ENCODE peak calls at places on chromosome 9, in four cellular contexts. Z is Peyer's patch, Q is A549, N is heart left ventricle. S is an unnamed sample. For H3K4me1, the result is how much of the 10 kb centered on the place peaks cover.

GRCh38 chr9:131418143-131419028 is 24.5 kb downstream of the PRRC2B start:
- DNase-seq in Z (no peak), Q (no peak), N (peak), S (peak)

GRCh38 chr9:77906991-77907390 is 124.6 kb downstream of the GNAQ start:
- DNase-seq in Z (no peak), Q (no peak), N (no peak), S (no peak)

GRCh38 chr9:126146254-126147145 is 180.1 kb upstream of the MVB12B start:
- DNase-seq in Z (peak), Q (peak), N (no peak), S (no peak)

GRCh38 chr9:137389428-137389746 is 33.6 kb downstream of the EXD3 start:
- DNase-seq in Z (no peak), Q (no peak), N (no peak), S (no peak)

GRCh38 chr9:21549251-21549765 is 67.2 kb upstream of the IFNE start:
- DNase-seq in Z (no peak), Q (peak), N (no peak), S (no peak)

GRCh38 chr9:134666801-134667200 is 25.2 kb downstream of the COL5A1 start:
- DNase-seq in Z (no peak), Q (no peak), N (no peak), S (no peak)

GRCh38 chr9:84670106-84670800 is 724 bp downstream of the NTRK2 start:
- DNase-seq in Z (no peak), Q (no peak), N (peak), S (no peak)

GRCh38 chr9:23686896-23687295 is 139.1 kb downstream of the ELAVL2 start:
- DNase-seq in Z (no peak), Q (no peak), N (no peak), S (no peak)

GRCh38 chr9:110217656-110218099 is 9.7 kb upstream of the C9orf152 start:
- DNase-seq in Z (no peak), Q (peak), N (no peak), S (no peak)

GRCh38 chr9:94760646-94761045 is 34.1 kb downstream of the AOPEP start:
- DNase-seq in Z (no peak), Q (no peak), N (no peak), S (no peak)

GRCh38 chr9:23769307-23769935 is 56.6 kb downstream of the ELAVL2 start:
- DNase-seq in Z (no peak), Q (no peak), N (no peak), S (no peak)

GRCh38 chr9:107174441-107174840 is 108.6 kb upstream of the RAD23B start:
- DNase-seq in Z (no peak), Q (no peak), N (no peak), S (peak)

GRCh38 chr9:134693641-134694367 is 52.2 kb downstream of the COL5A1 start:
- DNase-seq in Z (no peak), Q (no peak), N (no peak), S (no peak)

GRCh38 chr9:129059796-129060785 is 20.8 kb upstream of the DOLPP1 start:
- DNase-seq in Z (no peak), Q (no peak), N (peak), S (no peak)

GRCh38 chr9:20205821-20206220 is 416.5 kb downstream of the MLLT3 start:
- DNase-seq in Z (no peak), Q (no peak), N (no peak), S (no peak)

GRCh38 chr9:84238652-84239051 is 101.9 kb downstream of the SLC28A3 start:
- DNase-seq in Z (no peak), Q (peak), N (no peak), S (no peak)

GRCh38 chr9:29668732-29669131 is 2095.5 kb upstream of the C9orf72 start:
- DNase-seq in Z (no peak), Q (no peak), N (no peak), S (no peak)

GRCh38 chr9:5389109-5389732 is 48.5 kb downstream of the PLGRKT start:
- DNase-seq in Z (no peak), Q (no peak), N (no peak), S (no peak)

GRCh38 chr9:37300620-37301368 is 121.7 kb upstream of the GRHPR start:
- DNase-seq in Z (no peak), Q (no peak), N (no peak), S (no peak)

GRCh38 chr9:130177898-130178805 is 5.9 kb downstream of the NCS1 start:
- DNase-seq in Z (no peak), Q (no peak), N (no peak), S (no peak)
- H3K4me1 ChIP-seq in Z (under half), Q (under half), N (under half), S (under half)

DNA sequence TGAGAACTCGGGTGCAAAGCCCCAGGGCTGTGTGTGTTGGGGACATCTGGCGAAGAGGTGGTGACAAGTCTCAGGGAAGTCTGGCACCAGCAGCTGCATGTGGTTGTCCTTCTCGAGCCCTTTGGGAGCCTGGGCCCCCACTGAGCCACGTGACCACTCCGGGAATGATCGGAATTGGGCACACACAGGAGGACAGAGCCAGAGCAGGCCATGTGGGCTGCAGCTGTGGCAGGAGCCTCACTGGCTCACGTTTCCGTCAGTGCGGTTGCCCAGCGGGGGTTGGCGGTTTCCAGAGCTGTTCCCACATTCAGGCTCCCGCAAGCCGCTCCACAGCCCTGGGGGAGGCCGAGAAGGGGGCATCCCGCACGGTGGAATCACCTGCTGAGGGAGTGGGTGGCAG is 6.8 kb upstream of the CEL start:
- DNase-seq in Z (no peak), Q (no peak), N (peak), S (peak)
- TF ChIP-seq POLR2A in Z (no peak), Q (no peak), N (no peak), S (no peak)

DNA sequence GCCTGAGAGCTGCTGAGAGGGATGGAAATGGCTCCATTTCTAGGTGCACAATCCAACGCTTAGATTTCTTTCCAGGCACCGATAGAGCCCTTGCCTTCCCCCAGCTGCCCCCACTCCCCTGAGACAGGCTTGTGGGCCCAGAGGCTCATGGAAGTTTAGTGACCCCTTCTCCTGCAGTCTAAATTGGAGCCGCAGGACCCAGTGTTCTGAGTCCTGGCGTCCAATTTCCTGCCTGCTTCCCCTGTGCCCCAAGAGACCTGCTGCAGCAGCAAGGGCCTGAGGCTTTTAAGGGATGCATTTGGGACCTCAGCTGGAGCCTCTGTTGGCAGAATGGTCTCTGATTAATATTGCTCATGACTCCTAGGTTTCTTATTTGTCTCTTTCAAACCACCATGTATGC is 61.7 kb downstream of the RGS3 start:
- DNase-seq in Z (no peak), Q (no peak), N (peak), S (no peak)
- H3K4me1 ChIP-seq in Z (under half), Q (under half), N (half or more), S (half or more)

GRCh38 chr9:11063263-11063662 is 450.5 kb upstream of the PTPRD start:
- DNase-seq in Z (no peak), Q (no peak), N (no peak), S (no peak)

DNA sequence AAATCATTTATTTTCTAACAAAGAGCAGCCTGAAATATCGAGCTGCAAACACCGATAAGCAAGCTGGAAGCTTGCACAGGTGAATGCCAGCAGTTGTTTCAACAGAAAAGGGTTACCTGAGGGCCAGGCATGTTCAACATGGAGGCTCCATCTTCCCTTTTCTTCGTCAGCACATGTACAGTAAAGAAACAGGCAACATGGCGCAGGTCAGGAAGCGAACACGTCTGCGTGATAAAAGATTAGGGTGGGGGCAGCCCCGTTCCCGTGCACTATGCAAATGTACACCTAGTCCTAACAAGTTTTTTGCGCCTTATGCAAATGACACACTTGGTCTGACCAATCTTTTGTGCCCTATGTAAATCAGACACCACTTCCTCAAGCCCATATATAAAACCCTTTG is 452.1 kb upstream of the PTPRD start:
- DNase-seq in Z (no peak), Q (peak), N (no peak), S (no peak)
- TF ChIP-seq POLR2A in Z (no peak), Q (no peak), N (no peak), S (no peak)

GRCh38 chr9:132646726-132647125 is 23.1 kb downstream of the DDX31 start:
- DNase-seq in Z (no peak), Q (no peak), N (no peak), S (no peak)

GRCh38 chr9:132647355-132647754 is 22.4 kb downstream of the DDX31 start:
- DNase-seq in Z (no peak), Q (no peak), N (no peak), S (no peak)

GRCh38 chr9:132645306-132645705 is 24.5 kb downstream of the DDX31 start:
- DNase-seq in Z (no peak), Q (no peak), N (no peak), S (no peak)

GRCh38 chr9:132644251-132644650 is 25.5 kb downstream of the DDX31 start:
- DNase-seq in Z (no peak), Q (peak), N (no peak), S (no peak)

DNA sequence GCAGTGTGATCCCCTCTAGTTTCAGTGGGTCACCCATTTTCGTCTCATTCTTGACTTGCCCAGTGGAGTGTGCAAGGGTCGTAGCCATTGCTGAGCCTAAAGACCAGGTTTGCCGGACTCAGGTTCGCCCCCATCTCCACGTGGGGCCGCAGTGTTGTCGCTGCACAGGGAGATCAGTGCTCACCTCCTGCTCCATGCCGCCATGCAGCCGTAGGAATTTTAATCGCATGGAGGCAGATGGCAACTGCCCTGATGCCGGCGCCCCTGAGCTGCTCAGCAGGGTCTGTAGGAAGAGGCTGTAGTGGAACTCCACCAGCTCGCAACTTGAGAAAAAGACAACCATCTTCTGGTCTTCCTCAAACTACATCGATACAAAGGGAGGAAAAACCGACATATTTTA is 24.1 kb downstream of the DDX31 start:
- DNase-seq in Z (no peak), Q (no peak), N (no peak), S (no peak)
- H3K4me1 ChIP-seq in Z (under half), Q (under half), N (under half), S (under half)